ENCODE peak calls at places on chromosomes 13 and 19, in five cellular contexts. I is fibroblast of pulmonary artery, Z is fibroblast of mammary gland, X is lower lobe of right lung, W is cardiac fibroblast. K is an unnamed sample.

GRCh38 chr13:21013682-21014038 is 47.7 kb downstream of the LATS2 start:
- DNase-seq in I (no peak), Z (no peak), X (no peak), W (no peak), K (no peak)

GRCh38 chr13:85347251-85347650 is 452.0 kb downstream of the SLITRK6 start:
- DNase-seq in I (no peak), Z (no peak), X (no peak), W (no peak), K (no peak)

GRCh38 chr19:50214699-50215543 is 11.5 kb downstream of the MYH14 start:
- DNase-seq in I (no peak), Z (no peak), X (peak), W (no peak), K (peak)

GRCh38 chr13:58452123-58452623 is 820.6 kb downstream of the PCDH17 start:
- DNase-seq in I (peak), Z (no peak), X (no peak), W (no peak), K (no peak)

GRCh38 chr19:47729799-47730520 is 15.4 kb upstream of the NOP53 start:
- DNase-seq in I (peak), Z (peak), X (peak), W (no peak), K (no peak)

GRCh38 chr19:5338661-5339469 is 1.7 kb downstream of the PTPRS start:
- DNase-seq in I (no peak), Z (no peak), X (no peak), W (no peak), K (no peak)

GRCh38 chr19:50877338-50877737 is 4.1 kb downstream of the KLK2 start:
- DNase-seq in I (no peak), Z (no peak), X (no peak), W (no peak), K (no peak)

GRCh38 chr13:95471960-95472359 is 80.6 kb upstream of the CLDN10 start:
- DNase-seq in I (no peak), Z (no peak), X (no peak), W (no peak), K (no peak)

GRCh38 chr13:39148513-39148961 is 110.3 kb downstream of the NHLRC3 start:
- DNase-seq in I (peak), Z (peak), X (no peak), W (peak), K (no peak)

GRCh38 chr19:3451451-3451866 is 28.9 kb downstream of the SMIM24 start:
- DNase-seq in I (no peak), Z (no peak), X (no peak), W (no peak), K (no peak)

GRCh38 chr13:50276550-50276949 is 261.3 kb downstream of the KCNRG start:
- DNase-seq in I (no peak), Z (no peak), X (no peak), W (no peak), K (no peak)

GRCh38 chr19:38033658-38034150 is 126.7 kb downstream of the SIPA1L3 start:
- DNase-seq in I (peak), Z (no peak), X (no peak), W (peak), K (no peak)

GRCh38 chr13:44470623-44471562 is 97.3 kb downstream of the SERP2 start:
- DNase-seq in I (peak), Z (peak), X (no peak), W (peak), K (no peak)

GRCh38 chr19:40223135-40223822 is 3.2 kb downstream of the CCNP start:
- DNase-seq in I (no peak), Z (no peak), X (no peak), W (no peak), K (peak)

GRCh38 chr13:23506821-23507210 is 63.4 kb upstream of the TNFRSF19 start:
- DNase-seq in I (peak), Z (peak), X (no peak), W (peak), K (no peak)

GRCh38 chr19:6540918-6541689 is 10.3 kb downstream of the TNFSF9 start:
- DNase-seq in I (no peak), Z (no peak), X (no peak), W (peak), K (no peak)

GRCh38 chr13:77415253-77416127 is 88.6 kb upstream of the MYCBP2 start:
- DNase-seq in I (no peak), Z (no peak), X (no peak), W (no peak), K (no peak)

GRCh38 chr19:2049741-2050348 is 1.2 kb downstream of the MKNK2 start:
- DNase-seq in I (peak), Z (peak), X (peak), W (peak), K (no peak)

GRCh38 chr19:7007859-7008258 is 13.4 kb downstream of the MBD3L2B start:
- DNase-seq in I (no peak), Z (no peak), X (no peak), W (no peak), K (no peak)

GRCh38 chr13:112447761-112448603 is 71.8 kb downstream of the SPACA7 start:
- DNase-seq in I (no peak), Z (no peak), X (no peak), W (no peak), K (no peak)

GRCh38 chr13:111604087-111604486 is 283.6 kb downstream of the TEX29 start:
- DNase-seq in I (no peak), Z (no peak), X (no peak), W (no peak), K (no peak)

GRCh38 chr13:102970542-102970941 is 95.7 kb downstream of the SLC10A2 start:
- DNase-seq in I (no peak), Z (no peak), X (no peak), W (no peak), K (no peak)

GRCh38 chr13:39311619-39312018 is 273.4 kb downstream of the NHLRC3 start:
- DNase-seq in I (peak), Z (no peak), X (no peak), W (peak), K (no peak)

GRCh38 chr19:56114051-56114694 is 6.9 kb downstream of the ZNF787 start:
- DNase-seq in I (no peak), Z (no peak), X (peak), W (no peak), K (no peak)

GRCh38 chr13:100596516-100596915 is 7.9 kb upstream of the GGACT start:
- DNase-seq in I (no peak), Z (no peak), X (no peak), W (no peak), K (no peak)

GRCh38 chr19:23071087-23071511 is 45.7 kb upstream of the ZNF730 start:
- DNase-seq in I (peak), Z (peak), X (no peak), W (peak), K (peak)
- TF ChIP-seq CTCF in I (no peak), Z (no peak), X (no peak), W (no peak), K (no peak)

GRCh38 chr13:60583196-60583908 is 186.3 kb downstream of the TDRD3 start:
- DNase-seq in I (peak), Z (peak), X (no peak), W (peak), K (no peak)
- TF ChIP-seq CTCF in I (peak), Z (peak), X (no peak), W (peak), K (no peak)

DNA sequence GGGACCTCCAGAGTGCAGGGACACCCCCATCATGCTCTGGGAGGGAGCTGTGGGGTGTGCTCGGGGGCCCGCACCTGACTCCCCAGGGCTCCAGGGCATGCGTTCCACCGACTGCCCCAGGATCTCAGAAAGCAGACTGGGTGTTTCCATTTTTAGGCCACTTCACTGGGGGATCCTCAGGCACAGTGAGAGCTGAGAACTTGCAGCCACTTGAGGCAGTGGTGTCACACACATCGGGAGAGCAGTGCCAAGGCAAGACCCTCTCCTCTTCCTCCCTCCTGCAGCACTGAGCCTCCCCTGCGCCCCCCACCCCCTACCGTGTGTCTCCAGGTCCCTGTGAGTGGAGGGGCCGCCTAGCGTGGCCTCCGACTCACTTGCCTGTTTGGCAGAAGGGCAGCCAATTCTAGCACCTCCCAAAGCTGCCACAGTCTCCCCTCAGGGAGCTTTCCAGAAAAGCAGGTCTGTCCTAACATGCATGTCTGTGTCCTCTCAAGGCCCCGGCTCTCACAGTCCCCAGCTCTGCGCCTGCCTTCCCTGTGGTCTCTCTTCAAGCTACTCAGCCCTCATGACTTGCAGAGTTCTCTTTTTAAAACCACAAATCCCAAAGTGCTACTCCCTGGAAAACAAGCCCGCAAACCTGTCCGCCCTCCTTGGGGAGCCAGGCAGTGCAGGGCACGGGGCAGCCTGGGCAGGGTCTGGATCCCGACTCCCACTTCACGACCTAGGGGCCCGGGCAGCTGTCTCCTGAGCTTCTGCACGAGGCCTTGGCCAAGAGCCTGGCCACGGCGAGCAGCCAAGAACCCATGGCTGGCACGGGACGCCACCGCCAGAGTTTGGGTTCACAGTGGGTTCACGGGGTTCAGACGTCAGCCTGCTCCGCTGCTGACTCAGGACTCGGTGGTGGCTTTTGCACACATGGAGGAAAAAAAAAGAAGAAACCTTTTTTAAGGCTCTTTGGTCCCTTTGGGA is 94.1 kb downstream of the STK24 start:
- DNase-seq in I (peak), Z (peak), X (peak), W (peak), K (no peak)
- TF ChIP-seq CTCF in I (peak), Z (no peak), X (no peak), W (no peak), K (peak)

GRCh38 chr13:42626461-42626860 is 52.5 kb downstream of the TNFSF11 start:
- DNase-seq in I (no peak), Z (no peak), X (no peak), W (no peak), K (no peak)
- TF ChIP-seq CTCF in I (no peak), Z (no peak), X (no peak), W (no peak), K (no peak)

DNA sequence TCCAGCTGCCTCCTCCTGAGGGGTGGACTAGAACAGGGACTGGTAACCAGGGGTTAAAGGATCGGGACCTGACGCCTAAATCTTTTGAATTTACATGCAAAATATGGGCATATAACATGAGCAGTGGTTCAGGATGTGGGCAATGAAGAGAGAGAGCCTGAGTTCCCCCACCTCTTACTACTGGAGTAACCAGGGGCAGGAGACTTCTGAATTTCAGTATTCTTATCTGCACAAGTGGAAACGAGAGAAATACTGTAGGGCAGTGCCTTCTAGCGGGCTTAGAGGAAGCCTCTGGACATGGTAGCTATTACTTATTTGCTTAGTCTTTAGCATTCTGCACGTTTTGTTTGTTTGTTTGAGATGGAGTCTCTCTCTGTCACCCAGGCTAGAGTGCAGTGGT is 26.3 kb downstream of the BCAT2 start:
- DNase-seq in I (peak), Z (no peak), X (no peak), W (no peak), K (no peak)
- TF ChIP-seq CTCF in I (peak), Z (no peak), X (no peak), W (no peak), K (no peak)

GRCh38 chr13:87792878-87793277 is 121.7 kb downstream of the SLITRK5 start:
- DNase-seq in I (no peak), Z (no peak), X (no peak), W (no peak), K (no peak)
- TF ChIP-seq CTCF in I (no peak), Z (no peak), X (no peak), W (no peak), K (no peak)

DNA sequence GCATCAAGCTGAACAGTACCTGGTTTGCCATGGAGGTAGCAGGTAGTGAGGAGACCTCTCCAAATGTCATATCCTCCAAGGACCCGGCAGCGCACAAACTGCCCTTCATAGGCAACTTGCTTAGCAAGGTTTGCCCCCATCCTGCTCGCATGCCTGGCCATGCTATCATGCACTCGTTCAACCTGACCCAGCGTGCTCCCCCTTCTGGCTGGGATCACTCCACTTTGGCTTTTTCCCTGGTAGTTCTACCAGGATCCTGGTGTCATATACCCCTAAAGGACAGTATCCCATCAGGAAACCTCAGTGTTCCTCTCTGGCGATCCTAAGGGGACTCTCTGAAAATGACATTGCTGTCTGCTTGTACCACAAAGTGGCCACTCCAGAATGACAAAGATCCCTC is 38.6 kb upstream of the ZNF30 start:
- DNase-seq in I (no peak), Z (no peak), X (no peak), W (no peak), K (no peak)
- TF ChIP-seq CTCF in I (no peak), Z (no peak), X (no peak), W (no peak), K (no peak)

GRCh38 chr13:114045113-114045735 is 71.3 kb upstream of the C13orf46 start:
- DNase-seq in I (no peak), Z (no peak), X (no peak), W (no peak), K (no peak)

GRCh38 chr13:114041493-114041892 is 67.6 kb upstream of the C13orf46 start:
- DNase-seq in I (no peak), Z (no peak), X (no peak), W (no peak), K (no peak)

GRCh38 chr13:114044486-114044885 is 70.6 kb upstream of the C13orf46 start:
- DNase-seq in I (peak), Z (peak), X (no peak), W (no peak), K (no peak)

GRCh38 chr13:114042066-114042815 is 68.4 kb upstream of the C13orf46 start:
- DNase-seq in I (no peak), Z (no peak), X (no peak), W (no peak), K (no peak)

DNA sequence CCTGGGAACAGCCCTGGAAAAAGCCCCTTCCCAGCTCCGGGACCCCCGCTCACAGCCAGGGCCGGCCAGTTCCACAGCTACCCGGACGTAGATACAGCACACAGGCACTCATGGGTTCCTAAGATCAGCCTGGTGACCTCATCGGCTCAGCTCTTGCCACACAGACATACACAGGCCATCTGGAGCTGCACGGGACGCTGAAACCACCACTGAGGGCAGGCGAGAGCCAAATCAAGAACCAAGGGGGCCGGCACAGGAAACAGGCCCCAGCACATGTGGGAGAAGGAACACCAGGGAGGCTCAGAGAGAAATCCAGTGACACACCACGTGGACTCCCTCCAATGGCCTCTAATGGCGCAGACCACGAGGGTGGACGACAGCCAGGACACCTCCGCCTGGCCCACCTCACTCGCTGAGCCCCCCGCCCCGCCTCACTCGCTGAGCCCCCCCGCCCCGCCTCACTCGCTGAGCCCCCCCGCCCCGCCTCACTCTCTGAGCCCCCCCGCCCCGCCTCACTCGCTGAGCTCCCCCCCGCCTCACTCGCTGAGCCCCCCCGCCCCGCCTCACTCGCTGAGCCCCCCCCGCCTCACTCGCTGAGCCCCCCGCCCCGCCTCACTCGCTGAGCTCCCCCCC is 69.7 kb upstream of the C13orf46 start:
- DNase-seq in I (peak), Z (peak), X (peak), W (peak), K (no peak)
- TF ChIP-seq CTCF in I (peak), Z (peak), X (no peak), W (peak), K (no peak)

K was measured in type B pancreatic cell.